ENCODE peak calls at places on chromosome X, in six cellular contexts. One of them, this sample, is unnamed.
A peak's percentile ranks its signal among the peaks of the same experiment; 100 is the strongest.

GRCh38 chrX:35711281-35711680 is 86.9 kb upstream of the MAGEB16 start:
- DNase-seq in endothelial cell of umbilical vein: no peak
- DNase-seq in sigmoid colon: no peak
- DNase-seq in prostate gland: no peak
- DNase-seq in HCT116: no peak
- DNase-seq in SK-N-SH: no peak
- DNase-seq in this sample: no peak

GRCh38 chrX:40539214-40540142 is 41.3 kb upstream of the ATP6AP2 start:
- DNase-seq in HCT116: no peak
- DNase-seq in endothelial cell of umbilical vein: no peak
- DNase-seq in prostate gland: peak; percentile 13
- DNase-seq in sigmoid colon: peak; percentile 67
- DNase-seq in SK-N-SH: no peak
- DNase-seq in this sample: no peak

GRCh38 chrX:109266034-109266433 is 215.9 kb downstream of the GUCY2F start:
- DNase-seq in prostate gland: no peak
- DNase-seq in sigmoid colon: no peak
- DNase-seq in endothelial cell of umbilical vein: no peak
- DNase-seq in HCT116: no peak
- DNase-seq in SK-N-SH: no peak
- DNase-seq in this sample: no peak

GRCh38 chrX:19882066-19882775 is 5.2 kb downstream of the SH3KBP1 start:
- DNase-seq in prostate gland: no peak
- DNase-seq in endothelial cell of umbilical vein: no peak
- DNase-seq in sigmoid colon: no peak
- DNase-seq in SK-N-SH: no peak
- DNase-seq in HCT116: no peak
- DNase-seq in this sample: no peak

GRCh38 chrX:39731390-39731680 is 366.4 kb downstream of the BCOR start:
- DNase-seq in HCT116: no peak
- DNase-seq in sigmoid colon: no peak
- DNase-seq in endothelial cell of umbilical vein: no peak
- DNase-seq in prostate gland: no peak
- DNase-seq in SK-N-SH: peak; percentile 19
- DNase-seq in this sample: no peak

GRCh38 chrX:134416106-134416505 is 43.9 kb upstream of the HPRT1 start:
- DNase-seq in HCT116: no peak
- DNase-seq in SK-N-SH: no peak
- DNase-seq in sigmoid colon: no peak
- DNase-seq in endothelial cell of umbilical vein: no peak
- DNase-seq in prostate gland: no peak
- DNase-seq in this sample: no peak

GRCh38 chrX:44572340-44572938 is 29.8 kb upstream of the FUNDC1 start:
- DNase-seq in endothelial cell of umbilical vein: no peak
- DNase-seq in sigmoid colon: no peak
- DNase-seq in SK-N-SH: no peak
- DNase-seq in HCT116: no peak
- DNase-seq in prostate gland: no peak
- DNase-seq in this sample: no peak

GRCh38 chrX:22406332-22406731 is 133.6 kb downstream of the CBLL2 start:
- DNase-seq in HCT116: no peak
- DNase-seq in endothelial cell of umbilical vein: peak; percentile 65
- DNase-seq in SK-N-SH: no peak
- DNase-seq in prostate gland: no peak
- DNase-seq in sigmoid colon: no peak
- DNase-seq in this sample: no peak

GRCh38 chrX:48045410-48046311 is 25.8 kb downstream of the ZNF630 start:
- DNase-seq in SK-N-SH: no peak
- DNase-seq in HCT116: peak; percentile 44
- DNase-seq in sigmoid colon: no peak
- DNase-seq in endothelial cell of umbilical vein: peak; percentile 43
- DNase-seq in prostate gland: no peak
- DNase-seq in this sample: no peak

GRCh38 chrX:140502491-140503229 is 2.2 kb downstream of the SOX3 start:
- DNase-seq in endothelial cell of umbilical vein: no peak
- DNase-seq in SK-N-SH: peak; percentile 6
- DNase-seq in sigmoid colon: no peak
- DNase-seq in prostate gland: no peak
- DNase-seq in HCT116: no peak
- DNase-seq in this sample: no peak

GRCh38 chrX:63250253-63250868 is 100.8 kb downstream of the SPIN4 start:
- DNase-seq in endothelial cell of umbilical vein: peak; percentile 72
- DNase-seq in SK-N-SH: peak; percentile 42
- DNase-seq in HCT116: peak; percentile 69
- DNase-seq in sigmoid colon: peak; percentile 42
- DNase-seq in prostate gland: peak; percentile 19
- DNase-seq in this sample: no peak

GRCh38 chrX:44314259-44314734 is 29.2 kb downstream of the EFHC2 start:
- DNase-seq in prostate gland: no peak
- DNase-seq in endothelial cell of umbilical vein: peak; percentile 12
- DNase-seq in sigmoid colon: no peak
- DNase-seq in HCT116: no peak
- DNase-seq in SK-N-SH: peak; percentile 19
- DNase-seq in this sample: no peak

GRCh38 chrX:73214366-73215094 is at the start of gene NAP1L2:
- DNase-seq in endothelial cell of umbilical vein: peak; percentile 17
- DNase-seq in prostate gland: peak; percentile 51
- DNase-seq in SK-N-SH: no peak
- DNase-seq in HCT116: no peak
- DNase-seq in sigmoid colon: peak; percentile 71
- DNase-seq in this sample: no peak

GRCh38 chrX:19751068-19751467 is 136.3 kb downstream of the SH3KBP1 start:
- DNase-seq in endothelial cell of umbilical vein: no peak
- DNase-seq in sigmoid colon: no peak
- DNase-seq in prostate gland: no peak
- DNase-seq in HCT116: no peak
- DNase-seq in SK-N-SH: no peak
- DNase-seq in this sample: no peak

GRCh38 chrX:150696264-150696789 is 3.1 kb downstream of the MTMR1 start:
- DNase-seq in HCT116: no peak
- DNase-seq in SK-N-SH: no peak
- DNase-seq in endothelial cell of umbilical vein: no peak
- DNase-seq in prostate gland: no peak
- DNase-seq in sigmoid colon: no peak
- DNase-seq in this sample: no peak

GRCh38 chrX:68846536-68846935 is 17.7 kb downstream of the EFNB1 start:
- DNase-seq in endothelial cell of umbilical vein: no peak
- DNase-seq in HCT116: no peak
- DNase-seq in sigmoid colon: no peak
- DNase-seq in SK-N-SH: no peak
- DNase-seq in prostate gland: no peak
- DNase-seq in this sample: no peak

GRCh38 chrX:148771440-148771839 is 271.0 kb downstream of the AFF2 start:
- DNase-seq in HCT116: no peak
- DNase-seq in prostate gland: no peak
- DNase-seq in SK-N-SH: no peak
- DNase-seq in endothelial cell of umbilical vein: peak; percentile 3
- DNase-seq in sigmoid colon: no peak
- DNase-seq in this sample: no peak

GRCh38 chrX:17022205-17022604 is 75.7 kb downstream of the REPS2 start:
- DNase-seq in prostate gland: no peak
- DNase-seq in SK-N-SH: no peak
- DNase-seq in HCT116: no peak
- DNase-seq in endothelial cell of umbilical vein: no peak
- DNase-seq in sigmoid colon: no peak
- DNase-seq in this sample: no peak

GRCh38 chrX:49880668-49881067 is 1.4 kb downstream of the USP27X start:
- DNase-seq in prostate gland: no peak
- DNase-seq in HCT116: no peak
- DNase-seq in sigmoid colon: no peak
- DNase-seq in SK-N-SH: no peak
- DNase-seq in endothelial cell of umbilical vein: no peak
- DNase-seq in this sample: no peak

GRCh38 chrX:21711848-21712197 is 46.1 kb downstream of the SMPX start:
- DNase-seq in HCT116: no peak
- DNase-seq in sigmoid colon: no peak
- DNase-seq in prostate gland: no peak
- DNase-seq in SK-N-SH: no peak
- DNase-seq in endothelial cell of umbilical vein: no peak
- DNase-seq in this sample: no peak

GRCh38 chrX:129823115-129823514 is 20.6 kb downstream of the ZDHHC9 start:
- DNase-seq in endothelial cell of umbilical vein: peak; percentile 44
- DNase-seq in HCT116: no peak
- DNase-seq in SK-N-SH: peak; percentile 52
- DNase-seq in prostate gland: no peak
- DNase-seq in sigmoid colon: no peak
- DNase-seq in this sample: no peak

GRCh38 chrX:120000490-120001246 is 57.1 kb upstream of the NKAP start:
- DNase-seq in sigmoid colon: no peak
- DNase-seq in SK-N-SH: no peak
- DNase-seq in endothelial cell of umbilical vein: no peak
- DNase-seq in prostate gland: no peak
- DNase-seq in HCT116: no peak
- DNase-seq in this sample: no peak

GRCh38 chrX:46865281-46865680 is 28.4 kb downstream of the RP2 start:
- DNase-seq in prostate gland: no peak
- DNase-seq in SK-N-SH: no peak
- DNase-seq in sigmoid colon: no peak
- DNase-seq in HCT116: no peak
- DNase-seq in endothelial cell of umbilical vein: peak; percentile 78
- DNase-seq in this sample: no peak

GRCh38 chrX:55489315-55490009 is at the start of gene USP51:
- DNase-seq in SK-N-SH: peak; percentile 60
- DNase-seq in endothelial cell of umbilical vein: peak; percentile 31
- DNase-seq in HCT116: no peak
- DNase-seq in prostate gland: peak; percentile 28
- DNase-seq in sigmoid colon: peak; percentile 82
- DNase-seq in this sample: peak; percentile 42

GRCh38 chrX:46152756-46153155 is 392.5 kb downstream of the ZNF674 start:
- DNase-seq in endothelial cell of umbilical vein: no peak
- DNase-seq in sigmoid colon: no peak
- DNase-seq in SK-N-SH: no peak
- DNase-seq in HCT116: no peak
- DNase-seq in prostate gland: no peak
- DNase-seq in this sample: no peak

GRCh38 chrX:15602761-15603160 is 2.0 kb upstream of the ACE2 start:
- DNase-seq in sigmoid colon: no peak
- DNase-seq in prostate gland: no peak
- DNase-seq in HCT116: no peak
- DNase-seq in SK-N-SH: no peak
- DNase-seq in endothelial cell of umbilical vein: no peak
- DNase-seq in this sample: no peak

DNA sequence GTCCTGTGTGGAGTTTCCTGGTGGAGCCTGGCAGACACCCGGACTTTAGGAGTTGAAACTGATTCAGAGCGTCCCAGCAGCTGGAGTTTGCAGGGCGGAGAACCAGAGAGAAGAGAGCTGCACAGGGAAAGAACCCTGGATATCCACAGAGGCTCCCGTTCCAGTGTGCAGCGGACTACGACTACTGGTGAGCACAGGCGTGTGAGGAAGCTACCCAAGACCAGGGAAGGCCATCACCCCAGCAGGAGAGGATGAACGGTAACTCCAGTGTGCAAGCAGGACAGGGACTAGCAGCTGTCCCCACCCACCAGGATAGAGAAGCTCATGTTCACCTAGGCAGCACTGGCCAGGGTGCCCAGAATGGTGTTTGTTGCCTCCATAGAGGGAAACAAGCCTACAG is 2.3 kb downstream of the LAGE3 start:
- DNase-seq in endothelial cell of umbilical vein: no peak
- DNase-seq in sigmoid colon: no peak
- DNase-seq in HCT116: no peak
- DNase-seq in prostate gland: no peak
- DNase-seq in SK-N-SH: no peak
- DNase-seq in this sample: no peak
- TF ChIP-seq POLR2AphosphoS5 in endothelial cell of umbilical vein: no peak
- TF ChIP-seq POLR2AphosphoS5 in sigmoid colon: no peak
- TF ChIP-seq POLR2AphosphoS5 in HCT116: peak; percentile 37
- TF ChIP-seq POLR2AphosphoS5 in prostate gland: no peak
- TF ChIP-seq POLR2AphosphoS5 in SK-N-SH: no peak
- TF ChIP-seq POLR2AphosphoS5 in this sample: no peak

GRCh38 chrX:153744210-153745066 is 19.6 kb upstream of the PLXNB3 start:
- DNase-seq in prostate gland: no peak
- DNase-seq in sigmoid colon: peak; percentile 76
- DNase-seq in HCT116: no peak
- DNase-seq in endothelial cell of umbilical vein: peak; percentile 10
- DNase-seq in SK-N-SH: peak; percentile 65
- DNase-seq in this sample: no peak
- H3K4me1 ChIP-seq in prostate gland: no peaks in the 10 kb centered on the region
- H3K4me1 ChIP-seq in sigmoid colon: peaks cover 14% of the 10 kb centered on the region
- H3K4me1 ChIP-seq in HCT116: no peaks in the 10 kb centered on the region
- H3K4me1 ChIP-seq in endothelial cell of umbilical vein: no peaks in the 10 kb centered on the region
- H3K4me1 ChIP-seq in SK-N-SH: no peaks in the 10 kb centered on the region
- H3K4me1 ChIP-seq in this sample: no peaks in the 10 kb centered on the region

GRCh38 chrX:85964744-85965143 is 82.6 kb downstream of the CHM start:
- DNase-seq in sigmoid colon: no peak
- DNase-seq in HCT116: no peak
- DNase-seq in endothelial cell of umbilical vein: no peak
- DNase-seq in SK-N-SH: no peak
- DNase-seq in prostate gland: no peak
- DNase-seq in this sample: no peak

GRCh38 chrX:85963736-85964135 is 83.6 kb downstream of the CHM start:
- DNase-seq in endothelial cell of umbilical vein: peak; percentile 0
- DNase-seq in prostate gland: no peak
- DNase-seq in sigmoid colon: no peak
- DNase-seq in HCT116: no peak
- DNase-seq in SK-N-SH: no peak
- DNase-seq in this sample: no peak
- TF ChIP-seq POLR2AphosphoS5 in endothelial cell of umbilical vein: no peak
- TF ChIP-seq POLR2AphosphoS5 in prostate gland: no peak
- TF ChIP-seq POLR2AphosphoS5 in sigmoid colon: no peak
- TF ChIP-seq POLR2AphosphoS5 in HCT116: no peak
- TF ChIP-seq POLR2AphosphoS5 in SK-N-SH: no peak
- TF ChIP-seq POLR2AphosphoS5 in this sample: no peak

DNA sequence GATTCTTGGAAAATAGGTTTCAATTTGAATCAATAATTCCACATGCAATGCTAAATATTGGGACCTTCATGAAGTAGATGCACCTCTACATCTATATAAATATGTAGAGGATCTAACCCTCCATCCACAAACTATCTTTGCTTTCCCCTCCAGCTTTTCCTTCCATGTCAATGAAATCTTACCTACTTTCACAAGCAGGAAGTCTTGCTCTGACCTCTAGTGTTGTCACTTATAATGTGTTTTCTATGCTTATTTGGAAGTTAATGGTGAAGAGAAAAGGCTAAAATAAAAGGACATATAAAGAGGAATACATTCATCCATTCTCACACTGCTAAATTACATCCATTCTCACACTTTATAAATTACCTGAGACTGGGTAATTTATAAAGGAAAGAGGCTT is 472.7 kb upstream of the DIAPH2 start:
- DNase-seq in sigmoid colon: no peak
- DNase-seq in prostate gland: no peak
- DNase-seq in SK-N-SH: no peak
- DNase-seq in endothelial cell of umbilical vein: no peak
- DNase-seq in HCT116: no peak
- DNase-seq in this sample: no peak
- H3K4me1 ChIP-seq in sigmoid colon: no peaks in the 10 kb centered on the region
- H3K4me1 ChIP-seq in prostate gland: no peaks in the 10 kb centered on the region
- H3K4me1 ChIP-seq in SK-N-SH: no peaks in the 10 kb centered on the region
- H3K4me1 ChIP-seq in endothelial cell of umbilical vein: no peaks in the 10 kb centered on the region
- H3K4me1 ChIP-seq in HCT116: no peaks in the 10 kb centered on the region
- H3K4me1 ChIP-seq in this sample: no peaks in the 10 kb centered on the region

DNA sequence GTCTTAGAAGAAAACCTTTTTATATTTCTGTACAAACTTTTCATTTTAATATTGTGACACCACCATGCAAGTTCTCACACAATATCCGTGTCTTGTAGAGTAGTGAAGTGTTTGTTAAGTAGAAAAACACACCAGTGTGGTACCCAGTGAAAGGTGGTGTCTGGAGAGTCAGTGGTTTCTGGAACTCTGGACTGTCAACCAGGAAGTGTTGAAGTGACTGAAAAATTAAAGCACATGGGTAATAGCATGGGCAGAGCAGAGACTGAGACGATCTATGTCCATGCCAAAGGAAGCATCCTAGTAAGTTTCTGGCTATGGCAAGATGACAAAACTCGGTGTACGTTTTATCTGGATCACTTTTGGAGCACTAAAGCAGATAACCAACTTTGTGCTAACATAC is 22.2 kb downstream of the RAB9A start:
- DNase-seq in endothelial cell of umbilical vein: no peak
- DNase-seq in HCT116: no peak
- DNase-seq in SK-N-SH: no peak
- DNase-seq in prostate gland: no peak
- DNase-seq in sigmoid colon: no peak
- DNase-seq in this sample: no peak
- TF ChIP-seq POLR2AphosphoS5 in endothelial cell of umbilical vein: no peak
- TF ChIP-seq POLR2AphosphoS5 in HCT116: no peak
- TF ChIP-seq POLR2AphosphoS5 in SK-N-SH: no peak
- TF ChIP-seq POLR2AphosphoS5 in prostate gland: no peak
- TF ChIP-seq POLR2AphosphoS5 in sigmoid colon: no peak
- TF ChIP-seq POLR2AphosphoS5 in this sample: no peak

This sample was measured in breast epithelium.